ENCODE peak calls at places on chromosomes 1 and 21, in eight cellular contexts. E is cardiac fibroblast, F is cardiac muscle cell, Z is tibial artery, R is psoas muscle, D is H1, B is fibroblast of lung, C is heart left ventricle. J is an unnamed sample.

GRCh38 chr1:13523780-13524477 is 10.1 kb upstream of the LRRC38 start:
- DNase-seq in E (peak; percentile 49), F (no peak), Z (no peak), R (no peak), D (no peak), B (no peak), C (no peak), J (no peak)

GRCh38 chr1:44603718-44604117 is 70.6 kb downstream of the TMEM53 start:
- DNase-seq in E (no peak), F (no peak), Z (no peak), R (no peak), D (no peak), B (no peak), C (no peak), J (no peak)

GRCh38 chr21:27674037-27674436 is 707.1 kb upstream of the ADAMTS5 start:
- DNase-seq in E (peak; percentile 92), F (no peak), Z (no peak), R (no peak), D (no peak), B (peak; percentile 84), C (no peak), J (no peak)

GRCh38 chr1:150207278-150207971 is 28.5 kb downstream of the ANP32E start:
- DNase-seq in E (no peak), F (no peak), Z (no peak), R (no peak), D (no peak), B (no peak), C (no peak), J (no peak)

GRCh38 chr1:97314685-97315084 is 593.1 kb downstream of the PTBP2 start:
- DNase-seq in E (no peak), F (no peak), Z (no peak), R (no peak), D (no peak), B (no peak), C (no peak), J (no peak)

GRCh38 chr1:59971464-59971911 is 44.9 kb upstream of the CYP2J2 start:
- DNase-seq in E (peak; percentile 66), F (peak; percentile 76), Z (peak; percentile 68), R (peak; percentile 79), D (peak; percentile 90), B (peak; percentile 43), C (peak; percentile 68), J (no peak)

GRCh38 chr21:44956356-44957046 is 16.7 kb downstream of the SLX9 start:
- DNase-seq in E (no peak), F (no peak), Z (no peak), R (peak; percentile 53), D (no peak), B (no peak), C (peak; percentile 28), J (no peak)

GRCh38 chr1:109193653-109194590 is 19.8 kb upstream of the SARS1 start:
- DNase-seq in E (peak; percentile 44), F (no peak), Z (no peak), R (peak; percentile 61), D (peak; percentile 92), B (no peak), C (no peak), J (no peak)

GRCh38 chr1:245622332-245623014 is 467.7 kb downstream of the KIF26B start:
- DNase-seq in E (no peak), F (no peak), Z (no peak), R (no peak), D (peak; percentile 54), B (no peak), C (no peak), J (no peak)

GRCh38 chr1:117564227-117565082 is 41.4 kb upstream of the TENT5C start:
- DNase-seq in E (no peak), F (no peak), Z (no peak), R (no peak), D (peak; percentile 35), B (no peak), C (no peak), J (no peak)

GRCh38 chr1:2866415-2867086 is 65.1 kb upstream of the TTC34 start:
- DNase-seq in E (no peak), F (no peak), Z (no peak), R (peak; percentile 29), D (no peak), B (no peak), C (no peak), J (no peak)

GRCh38 chr1:37475380-37476086 is 1.2 kb downstream of the ZC3H12A start:
- DNase-seq in E (peak; percentile 29), F (no peak), Z (no peak), R (no peak), D (no peak), B (peak; percentile 45), C (no peak), J (no peak)

GRCh38 chr1:26723013-26723991 is 27.5 kb downstream of the ARID1A start:
- DNase-seq in E (peak; percentile 98), F (peak; percentile 94), Z (peak; percentile 83), R (peak; percentile 84), D (peak; percentile 79), B (peak; percentile 99), C (peak; percentile 91), J (peak; percentile 73)

DNA sequence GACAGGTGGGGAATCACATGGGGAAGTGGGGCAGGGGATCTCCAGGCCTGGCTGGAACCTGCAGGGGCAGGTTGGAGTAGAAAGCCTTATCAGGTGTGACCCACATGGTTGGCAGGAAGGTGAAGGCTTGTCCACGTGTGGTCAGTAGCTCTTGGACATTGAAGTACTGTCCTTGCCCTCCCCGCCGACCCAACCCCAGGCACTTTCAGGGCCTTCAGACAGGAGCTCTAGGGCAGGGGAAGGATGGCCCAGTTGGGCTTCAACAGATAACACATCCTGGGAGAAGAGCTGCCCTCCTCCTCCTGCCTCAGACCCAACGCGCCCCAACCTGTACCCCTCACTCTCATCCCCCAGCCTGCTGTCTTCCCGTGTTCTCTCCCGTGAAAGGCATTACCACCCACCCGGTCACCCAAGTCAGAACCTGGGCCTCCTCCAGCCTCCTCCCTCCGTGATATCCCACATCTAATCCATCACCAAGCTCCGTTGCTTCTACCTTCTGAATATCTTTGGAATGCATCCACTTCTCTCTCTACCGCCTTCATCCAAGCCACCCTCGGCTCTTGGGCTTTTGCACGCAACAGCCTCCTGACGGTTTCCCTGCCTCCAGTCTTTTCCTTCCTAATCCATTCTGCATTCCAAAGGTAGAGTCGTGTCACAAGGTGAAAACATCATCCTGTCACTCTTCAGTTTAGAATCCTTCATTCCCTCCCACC is 15.9 kb downstream of the PTPRF start:
- DNase-seq in E (no peak), F (no peak), Z (no peak), R (no peak), D (no peak), B (no peak), C (no peak), J (no peak)
- H3K4me3 ChIP-seq in E (no peak overlapping the region), F (no peak overlapping the region), Z (no peak overlapping the region), R (no peak overlapping the region), D (peak overlapping the region; percentile 53), B (no peak overlapping the region), C (no peak overlapping the region), J (no peak overlapping the region)

GRCh38 chr1:212108981-212109380 is 73.4 kb downstream of the DTL start:
- DNase-seq in E (no peak), F (no peak), Z (no peak), R (no peak), D (no peak), B (peak; percentile 36), C (no peak), J (no peak)

GRCh38 chr1:212107481-212107880 is 71.9 kb downstream of the DTL start:
- DNase-seq in E (no peak), F (no peak), Z (no peak), R (no peak), D (no peak), B (no peak), C (no peak), J (no peak)

GRCh38 chr1:212109713-212110112 is 74.2 kb downstream of the DTL start:
- DNase-seq in E (no peak), F (no peak), Z (no peak), R (no peak), D (no peak), B (no peak), C (no peak), J (no peak)

GRCh38 chr1:212108187-212108586 is 72.6 kb downstream of the DTL start:
- DNase-seq in E (no peak), F (no peak), Z (no peak), R (no peak), D (no peak), B (no peak), C (no peak), J (no peak)

GRCh38 chr1:212110617-212111016 is 75.1 kb downstream of the DTL start:
- DNase-seq in E (peak; percentile 32), F (peak; percentile 16), Z (no peak), R (no peak), D (no peak), B (peak; percentile 47), C (peak; percentile 46), J (no peak)
- TF ChIP-seq CTCF in E (peak; percentile 20), F (peak; percentile 48), Z (no peak), R (no peak), D (peak; percentile 21), B (no peak), C (peak; percentile 26), J (peak; percentile 35)

DNA sequence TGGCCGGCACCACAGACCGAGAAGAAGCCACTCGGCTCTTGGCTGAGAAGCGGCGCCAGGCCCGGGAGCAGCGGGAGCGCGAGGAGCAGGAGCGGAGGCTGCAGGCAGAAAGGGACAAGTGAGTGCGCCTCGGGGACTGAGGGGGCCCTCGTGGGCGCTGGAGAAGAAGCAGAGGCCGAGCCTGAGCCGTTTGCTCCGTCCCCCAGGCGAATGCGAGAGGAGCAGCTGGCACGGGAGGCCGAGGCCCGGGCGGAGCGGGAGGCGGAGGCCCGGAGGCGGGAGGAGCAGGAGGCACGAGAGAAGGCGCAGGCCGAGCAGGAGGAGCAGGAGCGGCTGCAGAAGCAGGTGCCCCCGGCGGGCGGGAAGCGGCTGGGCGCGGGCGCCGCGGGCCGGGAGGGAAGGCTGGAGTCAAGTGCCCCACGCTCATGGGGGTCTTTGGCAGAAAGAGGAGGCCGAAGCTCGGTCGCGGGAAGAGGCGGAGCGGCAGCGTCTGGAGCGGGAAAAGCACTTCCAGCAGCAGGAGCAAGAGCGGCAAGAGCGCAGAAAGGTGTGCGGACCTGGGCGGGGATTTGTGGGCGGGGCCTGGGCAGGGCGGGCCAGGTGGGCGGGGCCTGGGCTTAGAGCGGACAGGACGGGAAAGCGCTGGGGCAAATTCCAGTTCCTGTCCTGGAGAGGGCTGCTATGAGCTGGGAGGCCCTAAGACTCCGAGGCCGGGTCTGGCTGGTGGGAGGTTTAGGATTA is 22.7 kb downstream of the MAP7D1 start:
- DNase-seq in E (no peak), F (peak; percentile 66), Z (no peak), R (no peak), D (peak; percentile 89), B (no peak), C (peak; percentile 62), J (no peak)
- H3K4me3 ChIP-seq in E (no peak overlapping the region), F (no peak overlapping the region), Z (no peak overlapping the region), R (no peak overlapping the region), D (peak overlapping the region; percentile 67), B (no peak overlapping the region), C (no peak overlapping the region), J (no peak overlapping the region)

DNA sequence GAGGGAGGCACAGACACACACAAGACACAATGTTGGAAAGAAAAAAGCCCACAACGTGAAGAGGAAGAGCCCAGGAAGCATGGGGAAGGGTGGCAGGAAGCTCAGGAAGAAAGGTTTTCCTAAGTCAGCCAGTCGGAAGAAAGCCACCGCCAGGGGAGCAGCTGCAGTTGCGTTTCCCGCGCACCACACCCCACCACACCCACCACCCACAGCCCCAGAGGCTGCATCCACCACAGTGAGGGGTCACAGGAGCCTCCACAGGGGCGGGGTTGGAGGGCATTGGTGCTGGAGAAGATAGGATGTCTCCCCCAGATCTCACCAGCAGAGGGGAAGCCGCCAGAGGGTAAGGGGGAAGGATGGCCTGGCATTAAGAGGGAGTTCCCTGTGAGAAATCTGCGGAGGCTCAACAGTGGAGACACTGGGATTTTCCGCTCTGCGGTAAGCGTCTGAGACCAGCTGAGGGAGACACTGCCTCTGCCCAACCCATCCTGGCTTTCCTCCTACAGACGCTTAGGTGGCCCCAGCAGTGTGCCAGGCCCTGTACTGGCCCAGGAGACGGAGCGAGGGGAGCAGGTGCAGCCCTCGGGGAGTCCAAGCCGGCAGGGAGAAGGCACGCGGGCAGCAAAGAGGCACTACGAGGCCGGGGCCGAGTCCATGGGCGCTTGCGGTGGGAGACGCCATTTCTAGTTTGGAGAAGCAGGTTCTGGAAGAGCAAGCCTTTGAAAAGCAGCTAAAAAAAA is 19.8 kb downstream of the PGLYRP3 start:
- DNase-seq in E (no peak), F (no peak), Z (no peak), R (no peak), D (peak; percentile 61), B (no peak), C (no peak), J (no peak)
- TF ChIP-seq CTCF in E (no peak), F (no peak), Z (no peak), R (no peak), D (peak; percentile 15), B (no peak), C (no peak), J (no peak)

J was measured in epithelial cell of proximal tubule.